ENCODE peak calls at places on chromosomes 7 and 10, in four cellular contexts. One of them, this sample, is unnamed.

GRCh38 chr10:124740374-124741280 is 3.6 kb downstream of the FAM53B start:
- DNase-seq in endothelial cell: no peak
- DNase-seq in C1 segment of cervical spinal cord: no peak
- DNase-seq in NCI-H345: no peak
- DNase-seq in this sample: peak

GRCh38 chr7:114519215-114519614 is 104.6 kb downstream of the FOXP2 start:
- DNase-seq in endothelial cell: no peak
- DNase-seq in C1 segment of cervical spinal cord: no peak
- DNase-seq in NCI-H345: no peak
- DNase-seq in this sample: peak

GRCh38 chr10:18230794-18231193 is 90.6 kb downstream of the CACNB2 start:
- DNase-seq in endothelial cell: no peak
- DNase-seq in C1 segment of cervical spinal cord: no peak
- DNase-seq in NCI-H345: no peak
- DNase-seq in this sample: no peak

GRCh38 chr7:85041599-85042216 is 145.1 kb downstream of the SEMA3D start:
- DNase-seq in endothelial cell: peak
- DNase-seq in C1 segment of cervical spinal cord: no peak
- DNase-seq in NCI-H345: peak
- DNase-seq in this sample: peak

GRCh38 chr10:48447356-48448215 is 141.1 kb downstream of the MAPK8 start:
- DNase-seq in endothelial cell: no peak
- DNase-seq in C1 segment of cervical spinal cord: no peak
- DNase-seq in NCI-H345: no peak
- DNase-seq in this sample: no peak

GRCh38 chr10:22666287-22667092 is 47.9 kb downstream of the PIP4K2A start:
- DNase-seq in endothelial cell: no peak
- DNase-seq in C1 segment of cervical spinal cord: no peak
- DNase-seq in NCI-H345: no peak
- DNase-seq in this sample: no peak

GRCh38 chr7:151099486-151100211 is 13.4 kb downstream of the AGAP3 start:
- DNase-seq in endothelial cell: no peak
- DNase-seq in C1 segment of cervical spinal cord: no peak
- DNase-seq in NCI-H345: no peak
- DNase-seq in this sample: no peak

GRCh38 chr10:13991353-13991752 is 339.4 kb downstream of the FRMD4A start:
- DNase-seq in endothelial cell: peak
- DNase-seq in C1 segment of cervical spinal cord: no peak
- DNase-seq in NCI-H345: peak
- DNase-seq in this sample: no peak

GRCh38 chr7:149245244-149245643 is 5.8 kb downstream of the ZNF212 start:
- DNase-seq in endothelial cell: no peak
- DNase-seq in C1 segment of cervical spinal cord: no peak
- DNase-seq in NCI-H345: no peak
- DNase-seq in this sample: no peak

GRCh38 chr7:2085804-2086203 is 146.9 kb downstream of the MAD1L1 start:
- DNase-seq in endothelial cell: no peak
- DNase-seq in C1 segment of cervical spinal cord: no peak
- DNase-seq in NCI-H345: no peak
- DNase-seq in this sample: no peak

GRCh38 chr10:101708870-101709269 is 13.9 kb upstream of the FBXW4 start:
- DNase-seq in endothelial cell: no peak
- DNase-seq in C1 segment of cervical spinal cord: no peak
- DNase-seq in NCI-H345: no peak
- DNase-seq in this sample: no peak

GRCh38 chr10:71225291-71226058 is 13.1 kb downstream of the UNC5B start:
- DNase-seq in endothelial cell: no peak
- DNase-seq in C1 segment of cervical spinal cord: no peak
- DNase-seq in NCI-H345: no peak
- DNase-seq in this sample: no peak

GRCh38 chr10:116055252-116055918 is 217.6 kb downstream of the GFRA1 start:
- DNase-seq in endothelial cell: no peak
- DNase-seq in C1 segment of cervical spinal cord: no peak
- DNase-seq in NCI-H345: no peak
- DNase-seq in this sample: no peak

GRCh38 chr7:98097042-98097645 is 9.5 kb upstream of the LMTK2 start:
- DNase-seq in endothelial cell: no peak
- DNase-seq in C1 segment of cervical spinal cord: no peak
- DNase-seq in NCI-H345: no peak
- DNase-seq in this sample: no peak

GRCh38 chr10:63697956-63698814 is 177.0 kb downstream of the REEP3 start:
- DNase-seq in endothelial cell: no peak
- DNase-seq in C1 segment of cervical spinal cord: no peak
- DNase-seq in NCI-H345: no peak
- DNase-seq in this sample: no peak

GRCh38 chr7:75033064-75033463 is 40.5 kb downstream of the RCC1L start:
- DNase-seq in endothelial cell: peak
- DNase-seq in C1 segment of cervical spinal cord: no peak
- DNase-seq in NCI-H345: no peak
- DNase-seq in this sample: no peak